ENCODE peak calls at places on chromosomes 4 and X, in seven cellular contexts. I, Z, P, S, J, K and O are unnamed samples.
A peak's percentile ranks its signal among the peaks of the same experiment; 100 is the strongest.

GRCh38 chr4:32624943-32625603 is 1904.9 kb downstream of the PCDH7 start:
- DNase-seq in I (no peak), Z (no peak), P (no peak), S (no peak), J (no peak), K (peak; percentile 3), O (peak; percentile 0)

GRCh38 chr4:184924516-184924915 is 93.8 kb upstream of the HELT start:
- DNase-seq in I (no peak), Z (no peak), P (no peak), S (no peak), J (no peak), K (no peak), O (no peak)

GRCh38 chr4:15020502-15021286 is 18.4 kb downstream of the CPEB2 start:
- DNase-seq in I (no peak), Z (no peak), P (no peak), S (no peak), J (no peak), K (no peak), O (no peak)

GRCh38 chr4:126172126-126172525 is 857.4 kb downstream of the FAT4 start:
- DNase-seq in I (no peak), Z (no peak), P (no peak), S (no peak), J (no peak), K (no peak), O (no peak)

GRCh38 chr4:108559067-108559793 is 61.1 kb upstream of the RPL34 start:
- DNase-seq in I (no peak), Z (no peak), P (no peak), S (no peak), J (no peak), K (no peak), O (peak; percentile 16)

GRCh38 chrX:97199501-97199900 is 315.8 kb downstream of the RPA4 start:
- DNase-seq in I (no peak), Z (no peak), P (no peak), S (no peak), J (no peak), K (no peak), O (no peak)

GRCh38 chrX:125205084-125205917 is 114.4 kb upstream of the TEX13C start:
- DNase-seq in I (peak; percentile 37), Z (peak; percentile 22), P (peak; percentile 54), S (peak; percentile 24), J (peak; percentile 85), K (peak; percentile 14), O (peak; percentile 0)

GRCh38 chrX:110003167-110004156 is 548 bp downstream of the TMEM164 start:
- DNase-seq in I (peak; percentile 39), Z (no peak), P (no peak), S (peak; percentile 5), J (no peak), K (peak; percentile 22), O (no peak)

GRCh38 chr4:22167201-22167600 is 218.6 kb upstream of the KCNIP4 start:
- DNase-seq in I (no peak), Z (no peak), P (no peak), S (no peak), J (no peak), K (no peak), O (peak; percentile 14)

GRCh38 chrX:11138498-11139390 is 27.6 kb downstream of the HCCS start:
- DNase-seq in I (no peak), Z (no peak), P (no peak), S (no peak), J (no peak), K (no peak), O (no peak)

GRCh38 chr4:186192068-186192751 is 843 bp downstream of the CYP4V2 start:
- DNase-seq in I (peak; percentile 35), Z (peak; percentile 18), P (peak; percentile 26), S (peak; percentile 35), J (no peak), K (peak; percentile 61), O (peak; percentile 33)

GRCh38 chrX:109774706-109775105 is 41.6 kb upstream of the ACSL4 start:
- DNase-seq in I (no peak), Z (peak; percentile 71), P (no peak), S (no peak), J (peak; percentile 56), K (no peak), O (peak; percentile 67)

GRCh38 chr4:13527192-13527982 is 16.9 kb downstream of the NKX3-2 start:
- DNase-seq in I (no peak), Z (no peak), P (no peak), S (no peak), J (no peak), K (no peak), O (peak; percentile 5)

GRCh38 chrX:19674041-19674769 is 158.9 kb upstream of the MAP3K15 start:
- DNase-seq in I (no peak), Z (no peak), P (no peak), S (no peak), J (no peak), K (no peak), O (no peak)

GRCh38 chr4:168856312-168856711 is 153.7 kb downstream of the CBR4 start:
- DNase-seq in I (no peak), Z (peak; percentile 94), P (no peak), S (no peak), J (no peak), K (no peak), O (peak; percentile 85)

GRCh38 chr4:168711197-168712120 is 214.6 kb downstream of the PALLD start:
- DNase-seq in I (no peak), Z (peak; percentile 30), P (peak; percentile 31), S (no peak), J (no peak), K (no peak), O (peak; percentile 60)

GRCh38 chr4:52554606-52555355 is 104.3 kb downstream of the USP46 start:
- DNase-seq in I (no peak), Z (no peak), P (no peak), S (no peak), J (no peak), K (no peak), O (no peak)

GRCh38 chr4:183072181-183072580 is 26.9 kb upstream of the WWC2 start:
- DNase-seq in I (no peak), Z (no peak), P (no peak), S (no peak), J (no peak), K (no peak), O (no peak)

GRCh38 chrX:72735561-72735960 is 21.5 kb upstream of the PHKA1 start:
- DNase-seq in I (no peak), Z (peak; percentile 12), P (no peak), S (no peak), J (no peak), K (no peak), O (peak; percentile 36)

GRCh38 chr4:38488891-38489861 is 174.8 kb upstream of the KLF3 start:
- DNase-seq in I (no peak), Z (no peak), P (no peak), S (no peak), J (no peak), K (peak; percentile 28), O (no peak)

GRCh38 chr4:7890635-7891393 is 48.8 kb downstream of the AFAP1 start:
- DNase-seq in I (no peak), Z (no peak), P (no peak), S (no peak), J (peak; percentile 57), K (no peak), O (peak; percentile 88)

DNA sequence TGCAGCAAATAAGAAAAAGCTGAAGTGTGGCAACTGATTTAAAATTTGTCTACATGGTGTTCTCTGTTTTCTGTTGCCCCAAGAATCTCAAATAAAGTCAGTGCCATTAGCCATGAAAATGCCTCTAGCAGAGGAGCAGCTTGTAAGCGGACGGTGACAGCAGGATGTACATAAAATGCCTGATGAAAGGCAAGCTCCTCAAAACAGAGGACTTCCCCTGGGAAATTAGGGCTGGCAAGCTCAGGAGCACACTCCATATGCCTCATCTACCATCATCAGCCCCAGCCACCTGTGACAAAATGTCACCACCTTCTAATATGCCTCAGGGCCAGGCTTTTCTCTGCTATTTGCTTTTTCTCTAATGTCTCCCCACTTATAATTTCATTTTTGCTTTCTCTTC is 54.5 kb downstream of the ASB9 start:
- DNase-seq in I (no peak), Z (no peak), P (no peak), S (no peak), J (no peak), K (no peak), O (no peak)
- H3K4me3 ChIP-seq in I (no peak overlapping the region), Z (no peak overlapping the region), P (no peak overlapping the region), S (no peak overlapping the region), J (no peak overlapping the region), K (no peak overlapping the region), O (no peak overlapping the region)

DNA sequence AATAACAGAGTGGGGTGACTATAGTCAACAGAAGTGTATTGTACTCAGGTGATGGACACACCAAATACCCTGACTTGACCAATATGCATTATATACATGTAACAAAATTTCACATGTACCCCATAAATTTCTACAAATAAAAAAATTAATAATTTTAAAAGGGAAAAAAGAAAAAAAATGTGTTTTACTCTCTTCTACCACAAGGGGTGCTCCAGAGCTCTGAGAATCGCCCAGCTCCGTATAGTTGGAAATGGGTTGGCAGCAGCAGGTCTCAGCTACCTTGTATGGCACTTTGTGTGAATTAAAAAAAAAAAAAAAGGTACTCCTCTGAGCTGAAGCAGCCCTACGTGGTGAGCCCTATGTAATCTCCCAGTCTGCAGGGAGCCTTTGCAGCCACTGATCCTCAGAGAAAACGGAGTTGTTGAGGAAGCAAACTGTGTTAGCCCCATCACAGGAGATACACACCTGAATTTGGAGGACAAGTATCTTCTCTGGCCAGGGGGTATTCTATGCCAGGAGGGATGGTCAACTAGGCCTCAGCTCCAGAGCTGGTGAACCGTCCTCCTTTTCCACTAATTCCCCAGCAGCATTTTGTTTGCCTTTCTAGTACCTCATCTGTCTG is 17.2 kb upstream of the POLA1 start:
- DNase-seq in I (no peak), Z (no peak), P (no peak), S (no peak), J (peak; percentile 18), K (no peak), O (no peak)
- TF ChIP-seq CTCF in I (no peak), Z (peak; percentile 71), P (no peak), S (peak; percentile 25), J (peak; percentile 47), K (peak; percentile 15), O (peak; percentile 34)

GRCh38 chrX:17738002-17738713 is 865 bp downstream of the SCML1 start:
- DNase-seq in I (peak; percentile 35), Z (peak; percentile 4), P (peak; percentile 16), S (peak; percentile 12), J (peak; percentile 37), K (peak; percentile 50), O (peak; percentile 11)
- H3K4me3 ChIP-seq in I (peak overlapping the region; percentile 58), Z (peak overlapping the region; percentile 73), P (peak overlapping the region; percentile 28), S (peak overlapping the region; percentile 70), J (peak overlapping the region; percentile 53), K (peak overlapping the region; percentile 34), O (peak overlapping the region; percentile 83)

GRCh38 chr4:93832097-93832496 is 3.5 kb downstream of the ATOH1 start:
- DNase-seq in I (no peak), Z (no peak), P (no peak), S (no peak), J (no peak), K (peak; percentile 42), O (no peak)
- TF ChIP-seq CTCF in I (no peak), Z (no peak), P (no peak), S (no peak), J (no peak), K (no peak), O (no peak)

GRCh38 chrX:86148594-86148993 is 343 bp downstream of the DACH2 start:
- DNase-seq in I (no peak), Z (no peak), P (no peak), S (no peak), J (no peak), K (no peak), O (no peak)

GRCh38 chrX:86146102-86146501 is 2.1 kb upstream of the DACH2 start:
- DNase-seq in I (no peak), Z (no peak), P (no peak), S (no peak), J (no peak), K (no peak), O (no peak)

GRCh38 chrX:86149089-86149488 is 838 bp downstream of the DACH2 start:
- DNase-seq in I (no peak), Z (no peak), P (no peak), S (no peak), J (no peak), K (no peak), O (no peak)

GRCh38 chrX:86148024-86148511 is at the start of gene DACH2:
- DNase-seq in I (peak; percentile 78), Z (peak; percentile 67), P (peak; percentile 30), S (peak; percentile 55), J (peak; percentile 71), K (peak; percentile 60), O (peak; percentile 42)
- H3K4me3 ChIP-seq in I (peak within 1 kb of the TSS; percentile 41), Z (peak within 1 kb of the TSS; percentile 64), P (peak within 1 kb of the TSS; percentile 17), S (peak within 1 kb of the TSS; percentile 52), J (peak within 1 kb of the TSS; percentile 50), K (no peak within 1 kb of the TSS), O (peak within 1 kb of the TSS; percentile 45)